ENCODE peak calls at places on chromosome 17, in seven cellular contexts. One of them, this sample, is unnamed.

GRCh38 chr17:80826346-80826954 is 165.2 kb upstream of the CHMP6 start:
- DNase-seq in cardiac muscle cell: no peak
- DNase-seq in hepatocyte: no peak
- DNase-seq in stomach: no peak
- DNase-seq in esophagus squamous epithelium: no peak
- DNase-seq in heart right ventricle: no peak
- DNase-seq in CD8-positive, alpha-beta memory T cell: no peak
- DNase-seq in this sample: no peak

GRCh38 chr17:77616243-77616731 is 342.2 kb upstream of the TNRC6C start:
- DNase-seq in hepatocyte: no peak
- DNase-seq in stomach: no peak
- DNase-seq in heart right ventricle: no peak
- DNase-seq in esophagus squamous epithelium: no peak
- DNase-seq in CD8-positive, alpha-beta memory T cell: no peak
- DNase-seq in cardiac muscle cell: no peak
- DNase-seq in this sample: no peak

GRCh38 chr17:69743091-69743490 is 328.6 kb downstream of the MAP2K6 start:
- DNase-seq in CD8-positive, alpha-beta memory T cell: no peak
- DNase-seq in heart right ventricle: no peak
- DNase-seq in stomach: no peak
- DNase-seq in hepatocyte: no peak
- DNase-seq in cardiac muscle cell: no peak
- DNase-seq in esophagus squamous epithelium: no peak
- DNase-seq in this sample: no peak

GRCh38 chr17:81508639-81509047 is 4.0 kb downstream of the ACTG1 start:
- DNase-seq in cardiac muscle cell: peak; percentile 77
- DNase-seq in esophagus squamous epithelium: no peak
- DNase-seq in CD8-positive, alpha-beta memory T cell: no peak
- DNase-seq in heart right ventricle: no peak
- DNase-seq in hepatocyte: no peak
- DNase-seq in stomach: no peak
- DNase-seq in this sample: no peak

GRCh38 chr17:41775394-41776226 is 10.9 kb downstream of the JUP start:
- DNase-seq in heart right ventricle: peak; percentile 51
- DNase-seq in CD8-positive, alpha-beta memory T cell: no peak
- DNase-seq in esophagus squamous epithelium: no peak
- DNase-seq in hepatocyte: no peak
- DNase-seq in stomach: no peak
- DNase-seq in cardiac muscle cell: no peak
- DNase-seq in this sample: no peak

GRCh38 chr17:73261952-73262675 is 434 bp upstream of the CPSF4L start:
- DNase-seq in heart right ventricle: no peak
- DNase-seq in hepatocyte: peak; percentile 63
- DNase-seq in stomach: peak; percentile 76
- DNase-seq in esophagus squamous epithelium: no peak
- DNase-seq in CD8-positive, alpha-beta memory T cell: no peak
- DNase-seq in cardiac muscle cell: no peak
- DNase-seq in this sample: no peak

GRCh38 chr17:77420804-77421634 is 280.2 kb downstream of the SEC14L1 start:
- DNase-seq in CD8-positive, alpha-beta memory T cell: peak; percentile 53
- DNase-seq in cardiac muscle cell: peak; percentile 83
- DNase-seq in stomach: no peak
- DNase-seq in esophagus squamous epithelium: no peak
- DNase-seq in hepatocyte: peak; percentile 74
- DNase-seq in heart right ventricle: no peak
- DNase-seq in this sample: no peak

GRCh38 chr17:41392278-41392677 is 5.1 kb downstream of the KRT31 start:
- DNase-seq in cardiac muscle cell: peak; percentile 35
- DNase-seq in heart right ventricle: no peak
- DNase-seq in CD8-positive, alpha-beta memory T cell: no peak
- DNase-seq in esophagus squamous epithelium: no peak
- DNase-seq in hepatocyte: no peak
- DNase-seq in stomach: no peak
- DNase-seq in this sample: no peak

GRCh38 chr17:47295037-47295873 is 28.5 kb upstream of the EFCAB13 start:
- DNase-seq in heart right ventricle: no peak
- DNase-seq in cardiac muscle cell: no peak
- DNase-seq in esophagus squamous epithelium: no peak
- DNase-seq in hepatocyte: no peak
- DNase-seq in stomach: no peak
- DNase-seq in CD8-positive, alpha-beta memory T cell: no peak
- DNase-seq in this sample: peak; percentile 54
- H3K27ac ChIP-seq in heart right ventricle: peak overlapping the region; percentile 55
- H3K27ac ChIP-seq in cardiac muscle cell: no peak overlapping the region
- H3K27ac ChIP-seq in esophagus squamous epithelium: peak overlapping the region; percentile 80
- H3K27ac ChIP-seq in hepatocyte: no peak overlapping the region
- H3K27ac ChIP-seq in stomach: no peak overlapping the region
- H3K27ac ChIP-seq in CD8-positive, alpha-beta memory T cell: no peak overlapping the region
- H3K27ac ChIP-seq in this sample: peak overlapping the region; percentile 81

DNA sequence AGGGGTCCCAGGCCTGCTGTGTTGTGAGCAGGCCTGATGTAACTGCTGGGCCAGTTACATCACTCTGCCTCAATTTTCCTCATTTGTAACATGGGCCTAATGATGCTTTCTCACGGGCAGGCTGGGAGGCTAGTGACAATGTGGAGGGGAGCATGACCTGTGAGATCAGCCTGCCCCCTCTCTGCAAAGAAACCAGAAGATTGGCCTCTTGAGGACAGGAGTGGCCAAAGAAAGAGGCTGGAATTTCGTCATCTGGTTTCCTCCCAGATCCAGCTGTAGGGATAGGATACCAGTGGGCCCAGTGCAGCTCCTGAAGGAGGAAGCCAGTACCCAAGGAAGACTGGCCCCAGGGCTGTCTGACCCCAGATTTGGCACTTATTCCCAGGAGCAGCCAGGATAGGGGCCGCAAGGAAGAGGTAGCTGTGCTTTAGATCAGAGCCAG is 615 bp upstream of the SREBF1 start:
- DNase-seq in heart right ventricle: peak; percentile 83
- DNase-seq in cardiac muscle cell: peak; percentile 90
- DNase-seq in esophagus squamous epithelium: no peak
- DNase-seq in hepatocyte: peak; percentile 70
- DNase-seq in stomach: no peak
- DNase-seq in CD8-positive, alpha-beta memory T cell: no peak
- DNase-seq in this sample: peak; percentile 77
- H3K4me1 ChIP-seq in heart right ventricle: peaks cover 84% of the 10 kb centered on the region
- H3K4me1 ChIP-seq in cardiac muscle cell: peaks cover 56% of the 10 kb centered on the region
- H3K4me1 ChIP-seq in esophagus squamous epithelium: peaks cover 63% of the 10 kb centered on the region
- H3K4me1 ChIP-seq in hepatocyte: peaks cover 60% of the 10 kb centered on the region
- H3K4me1 ChIP-seq in stomach: peaks cover 89% of the 10 kb centered on the region
- H3K4me1 ChIP-seq in CD8-positive, alpha-beta memory T cell: peaks cover 65% of the 10 kb centered on the region
- H3K4me1 ChIP-seq in this sample: no peaks in the 10 kb centered on the region

GRCh38 chr17:55254375-55254774 is 10.4 kb upstream of the HLF start:
- DNase-seq in hepatocyte: no peak
- DNase-seq in cardiac muscle cell: no peak
- DNase-seq in CD8-positive, alpha-beta memory T cell: no peak
- DNase-seq in heart right ventricle: no peak
- DNase-seq in esophagus squamous epithelium: no peak
- DNase-seq in stomach: no peak
- DNase-seq in this sample: no peak
- H3K27ac ChIP-seq in hepatocyte: no peak overlapping the region
- H3K27ac ChIP-seq in cardiac muscle cell: no peak overlapping the region
- H3K27ac ChIP-seq in CD8-positive, alpha-beta memory T cell: no peak overlapping the region
- H3K27ac ChIP-seq in heart right ventricle: no peak overlapping the region
- H3K27ac ChIP-seq in esophagus squamous epithelium: no peak overlapping the region
- H3K27ac ChIP-seq in stomach: no peak overlapping the region
- H3K27ac ChIP-seq in this sample: no peak overlapping the region

GRCh38 chr17:8382052-8382879 is 727 bp downstream of the RPL26 start:
- DNase-seq in heart right ventricle: no peak
- DNase-seq in cardiac muscle cell: peak; percentile 21
- DNase-seq in CD8-positive, alpha-beta memory T cell: no peak
- DNase-seq in hepatocyte: no peak
- DNase-seq in stomach: no peak
- DNase-seq in esophagus squamous epithelium: no peak
- DNase-seq in this sample: no peak

GRCh38 chr17:8382880-8383142 is 182 bp downstream of the RPL26 start:
- DNase-seq in stomach: no peak
- DNase-seq in CD8-positive, alpha-beta memory T cell: no peak
- DNase-seq in esophagus squamous epithelium: no peak
- DNase-seq in cardiac muscle cell: no peak
- DNase-seq in heart right ventricle: no peak
- DNase-seq in hepatocyte: no peak
- DNase-seq in this sample: no peak

GRCh38 chr17:8377422-8377821 is 918 bp upstream of the KRABD2 start:
- DNase-seq in cardiac muscle cell: no peak
- DNase-seq in esophagus squamous epithelium: no peak
- DNase-seq in stomach: no peak
- DNase-seq in hepatocyte: no peak
- DNase-seq in CD8-positive, alpha-beta memory T cell: no peak
- DNase-seq in heart right ventricle: no peak
- DNase-seq in this sample: no peak

GRCh38 chr17:8383143-8383974 is at the start of gene RPL26:
- DNase-seq in hepatocyte: peak; percentile 99
- DNase-seq in esophagus squamous epithelium: peak; percentile 84
- DNase-seq in heart right ventricle: peak; percentile 98
- DNase-seq in stomach: peak; percentile 96
- DNase-seq in cardiac muscle cell: peak; percentile 99
- DNase-seq in CD8-positive, alpha-beta memory T cell: peak; percentile 88
- DNase-seq in this sample: peak; percentile 98

GRCh38 chr17:8380049-8380448 is 2.9 kb downstream of the RPL26 start:
- DNase-seq in cardiac muscle cell: no peak
- DNase-seq in stomach: no peak
- DNase-seq in esophagus squamous epithelium: no peak
- DNase-seq in hepatocyte: no peak
- DNase-seq in CD8-positive, alpha-beta memory T cell: no peak
- DNase-seq in heart right ventricle: no peak
- DNase-seq in this sample: no peak
- H3K4me1 ChIP-seq in cardiac muscle cell: peaks cover 9% of the 10 kb centered on the region
- H3K4me1 ChIP-seq in stomach: peaks cover 72% of the 10 kb centered on the region
- H3K4me1 ChIP-seq in esophagus squamous epithelium: peaks cover 14% of the 10 kb centered on the region
- H3K4me1 ChIP-seq in hepatocyte: peaks cover 32% of the 10 kb centered on the region
- H3K4me1 ChIP-seq in CD8-positive, alpha-beta memory T cell: peaks cover 55% of the 10 kb centered on the region
- H3K4me1 ChIP-seq in heart right ventricle: peaks cover 59% of the 10 kb centered on the region
- H3K4me1 ChIP-seq in this sample: no peaks in the 10 kb centered on the region